ENCODE peak calls at places on chromosomes 7 and 10, in six cellular contexts. One of them, this sample, is unnamed.
A peak's percentile ranks its signal among the peaks of the same experiment; 100 is the strongest.

GRCh38 chr10:54081950-54082349 is 719.1 kb downstream of the PCDH15 start:
- DNase-seq in stomach: no peak
- DNase-seq in brain microvascular endothelial cell: no peak
- DNase-seq in pancreas: no peak
- DNase-seq in tibial nerve: no peak
- DNase-seq in A673: no peak
- DNase-seq in this sample: no peak

GRCh38 chr10:124106241-124106905 is 13.0 kb upstream of the CHST15 start:
- DNase-seq in brain microvascular endothelial cell: peak; percentile 81
- DNase-seq in stomach: peak; percentile 77
- DNase-seq in pancreas: peak; percentile 80
- DNase-seq in tibial nerve: peak; percentile 63
- DNase-seq in A673: no peak
- DNase-seq in this sample: peak; percentile 89

GRCh38 chr7:73560035-73560835 is 2.7 kb upstream of the BCL7B start:
- DNase-seq in tibial nerve: no peak
- DNase-seq in A673: no peak
- DNase-seq in pancreas: no peak
- DNase-seq in brain microvascular endothelial cell: peak; percentile 87
- DNase-seq in stomach: no peak
- DNase-seq in this sample: no peak

GRCh38 chr7:150871601-150872000 is 19.3 kb downstream of the AOC1 start:
- DNase-seq in stomach: no peak
- DNase-seq in brain microvascular endothelial cell: no peak
- DNase-seq in pancreas: no peak
- DNase-seq in tibial nerve: no peak
- DNase-seq in A673: no peak
- DNase-seq in this sample: no peak

GRCh38 chr10:131169146-131169545 is 142.4 kb downstream of the TCERG1L start:
- DNase-seq in brain microvascular endothelial cell: no peak
- DNase-seq in tibial nerve: no peak
- DNase-seq in stomach: peak; percentile 11
- DNase-seq in pancreas: peak; percentile 6
- DNase-seq in A673: no peak
- DNase-seq in this sample: no peak

GRCh38 chr7:41886906-41887311 is 184.0 kb upstream of the INHBA start:
- DNase-seq in brain microvascular endothelial cell: peak; percentile 96
- DNase-seq in stomach: peak; percentile 28
- DNase-seq in pancreas: no peak
- DNase-seq in A673: peak; percentile 73
- DNase-seq in tibial nerve: peak; percentile 43
- DNase-seq in this sample: peak; percentile 66

GRCh38 chr10:57351076-57351475 is 916.6 kb downstream of the IPMK start:
- DNase-seq in brain microvascular endothelial cell: no peak
- DNase-seq in tibial nerve: no peak
- DNase-seq in pancreas: no peak
- DNase-seq in stomach: no peak
- DNase-seq in A673: no peak
- DNase-seq in this sample: no peak

GRCh38 chr10:4450981-4451501 is 375.0 kb upstream of the AKR1E2 start:
- DNase-seq in pancreas: no peak
- DNase-seq in A673: peak; percentile 41
- DNase-seq in brain microvascular endothelial cell: no peak
- DNase-seq in tibial nerve: no peak
- DNase-seq in stomach: no peak
- DNase-seq in this sample: no peak

GRCh38 chr10:130010653-130011052 is 46.6 kb upstream of the EBF3 start:
- DNase-seq in pancreas: no peak
- DNase-seq in tibial nerve: no peak
- DNase-seq in A673: no peak
- DNase-seq in brain microvascular endothelial cell: no peak
- DNase-seq in stomach: no peak
- DNase-seq in this sample: no peak

GRCh38 chr7:131164900-131165254 is 162.8 kb upstream of the MKLN1 start:
- DNase-seq in brain microvascular endothelial cell: no peak
- DNase-seq in tibial nerve: no peak
- DNase-seq in stomach: no peak
- DNase-seq in pancreas: no peak
- DNase-seq in A673: no peak
- DNase-seq in this sample: no peak

GRCh38 chr7:100483728-100484635 is at the start of gene NYAP1:
- DNase-seq in A673: peak; percentile 73
- DNase-seq in stomach: peak; percentile 53
- DNase-seq in brain microvascular endothelial cell: no peak
- DNase-seq in pancreas: peak; percentile 76
- DNase-seq in tibial nerve: no peak
- DNase-seq in this sample: peak; percentile 79

GRCh38 chr7:70134029-70134445 is 535.8 kb downstream of the AUTS2 start:
- DNase-seq in pancreas: no peak
- DNase-seq in tibial nerve: no peak
- DNase-seq in A673: peak; percentile 24
- DNase-seq in brain microvascular endothelial cell: no peak
- DNase-seq in stomach: no peak
- DNase-seq in this sample: no peak

GRCh38 chr10:20614911-20615310 is 282.2 kb downstream of the NEBL start:
- DNase-seq in A673: no peak
- DNase-seq in tibial nerve: no peak
- DNase-seq in brain microvascular endothelial cell: no peak
- DNase-seq in pancreas: no peak
- DNase-seq in stomach: no peak
- DNase-seq in this sample: no peak

GRCh38 chr10:127195041-127195506 is 1.3 kb downstream of the INSYN2A start:
- DNase-seq in brain microvascular endothelial cell: no peak
- DNase-seq in stomach: no peak
- DNase-seq in pancreas: no peak
- DNase-seq in tibial nerve: no peak
- DNase-seq in A673: no peak
- DNase-seq in this sample: no peak

GRCh38 chr7:23055582-23056178 is 41.8 kb upstream of the HYCC1 start:
- DNase-seq in tibial nerve: no peak
- DNase-seq in brain microvascular endothelial cell: peak; percentile 73
- DNase-seq in A673: peak; percentile 69
- DNase-seq in stomach: peak; percentile 31
- DNase-seq in pancreas: no peak
- DNase-seq in this sample: no peak

GRCh38 chr10:104445359-104445758 is 91.7 kb downstream of the CFAP58 start:
- DNase-seq in stomach: no peak
- DNase-seq in tibial nerve: no peak
- DNase-seq in A673: peak; percentile 27
- DNase-seq in brain microvascular endothelial cell: peak; percentile 81
- DNase-seq in pancreas: no peak
- DNase-seq in this sample: no peak

GRCh38 chr7:121480566-121481335 is 84.6 kb upstream of the FAM3C start:
- DNase-seq in stomach: no peak
- DNase-seq in tibial nerve: no peak
- DNase-seq in brain microvascular endothelial cell: no peak
- DNase-seq in A673: no peak
- DNase-seq in pancreas: no peak
- DNase-seq in this sample: no peak

GRCh38 chr10:83222300-83222699 is 917.0 kb upstream of the GHITM start:
- DNase-seq in tibial nerve: no peak
- DNase-seq in A673: no peak
- DNase-seq in brain microvascular endothelial cell: no peak
- DNase-seq in pancreas: no peak
- DNase-seq in stomach: no peak
- DNase-seq in this sample: no peak

GRCh38 chr10:62610649-62611229 is 193.8 kb upstream of the ADO start:
- DNase-seq in pancreas: no peak
- DNase-seq in tibial nerve: no peak
- DNase-seq in A673: peak; percentile 87
- DNase-seq in brain microvascular endothelial cell: peak; percentile 32
- DNase-seq in stomach: peak; percentile 54
- DNase-seq in this sample: no peak

GRCh38 chr7:111082351-111082750 is 8.6 kb upstream of the LRRN3 start:
- DNase-seq in brain microvascular endothelial cell: peak; percentile 74
- DNase-seq in tibial nerve: no peak
- DNase-seq in A673: no peak
- DNase-seq in stomach: no peak
- DNase-seq in pancreas: no peak
- DNase-seq in this sample: no peak

GRCh38 chr10:104121485-104122272 is at the start of gene SFR1:
- DNase-seq in brain microvascular endothelial cell: peak; percentile 98
- DNase-seq in pancreas: peak; percentile 98
- DNase-seq in stomach: peak; percentile 100
- DNase-seq in A673: peak; percentile 99
- DNase-seq in tibial nerve: peak; percentile 96
- DNase-seq in this sample: peak; percentile 98

GRCh38 chr7:108461855-108462254 is 5.6 kb upstream of the NRCAM start:
- DNase-seq in A673: no peak
- DNase-seq in tibial nerve: no peak
- DNase-seq in pancreas: no peak
- DNase-seq in brain microvascular endothelial cell: no peak
- DNase-seq in stomach: no peak
- DNase-seq in this sample: no peak

GRCh38 chr10:84715911-84716310 is 387.5 kb downstream of the CCSER2 start:
- DNase-seq in A673: peak; percentile 73
- DNase-seq in pancreas: no peak
- DNase-seq in tibial nerve: no peak
- DNase-seq in stomach: no peak
- DNase-seq in brain microvascular endothelial cell: peak; percentile 40
- DNase-seq in this sample: no peak

GRCh38 chr10:79390551-79391229 is 43.4 kb downstream of the PPIF start:
- DNase-seq in stomach: peak; percentile 21
- DNase-seq in tibial nerve: no peak
- DNase-seq in brain microvascular endothelial cell: no peak
- DNase-seq in pancreas: peak; percentile 54
- DNase-seq in A673: no peak
- DNase-seq in this sample: peak; percentile 63

GRCh38 chr10:86085136-86085535 is 281.5 kb downstream of the GRID1 start:
- DNase-seq in pancreas: no peak
- DNase-seq in tibial nerve: no peak
- DNase-seq in brain microvascular endothelial cell: no peak
- DNase-seq in A673: no peak
- DNase-seq in stomach: peak; percentile 24
- DNase-seq in this sample: no peak

GRCh38 chr10:73641272-73642060 is at the start of gene MYOZ1:
- DNase-seq in A673: no peak
- DNase-seq in brain microvascular endothelial cell: no peak
- DNase-seq in pancreas: no peak
- DNase-seq in stomach: no peak
- DNase-seq in tibial nerve: no peak
- DNase-seq in this sample: no peak

GRCh38 chr10:3780056-3780765 is 4.8 kb downstream of the KLF6 start:
- DNase-seq in stomach: no peak
- DNase-seq in A673: no peak
- DNase-seq in tibial nerve: no peak
- DNase-seq in pancreas: no peak
- DNase-seq in brain microvascular endothelial cell: peak; percentile 63
- DNase-seq in this sample: no peak

DNA sequence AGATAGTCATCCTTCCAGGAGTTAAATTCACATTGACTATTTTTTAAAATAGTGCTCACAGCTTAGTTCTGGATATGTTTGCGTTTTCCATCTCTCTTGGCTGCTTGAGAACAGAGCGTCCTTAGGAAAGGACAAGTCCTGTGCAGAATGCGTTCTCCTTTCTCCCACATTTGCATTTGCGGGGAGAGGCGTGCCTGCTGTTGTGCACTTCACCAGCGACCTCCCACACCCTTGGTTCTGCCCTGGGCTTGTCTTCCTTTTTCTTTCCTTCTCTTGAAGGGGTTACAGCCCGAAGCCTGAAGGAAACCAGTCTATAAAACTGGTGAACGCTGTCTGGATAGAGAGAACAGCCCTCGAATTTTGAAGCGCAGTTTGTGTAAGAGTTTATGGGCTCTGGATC is 367.1 kb downstream of the DPP6 start:
- DNase-seq in stomach: no peak
- DNase-seq in A673: no peak
- DNase-seq in tibial nerve: no peak
- DNase-seq in pancreas: no peak
- DNase-seq in brain microvascular endothelial cell: no peak
- DNase-seq in this sample: no peak
- H3K27me3 ChIP-seq in stomach: no peaks in the 10 kb centered on the region
- H3K27me3 ChIP-seq in A673: no peaks in the 10 kb centered on the region
- H3K27me3 ChIP-seq in tibial nerve: no peaks in the 10 kb centered on the region
- H3K27me3 ChIP-seq in pancreas: no peaks in the 10 kb centered on the region
- H3K27me3 ChIP-seq in brain microvascular endothelial cell: no peaks in the 10 kb centered on the region
- H3K27me3 ChIP-seq in this sample: no peaks in the 10 kb centered on the region

GRCh38 chr7:16939161-16939560 is 57.4 kb upstream of the AGR3 start:
- DNase-seq in A673: no peak
- DNase-seq in stomach: no peak
- DNase-seq in tibial nerve: no peak
- DNase-seq in pancreas: no peak
- DNase-seq in brain microvascular endothelial cell: no peak
- DNase-seq in this sample: no peak

GRCh38 chr7:16936626-16937422 is 55.0 kb upstream of the AGR3 start:
- DNase-seq in pancreas: no peak
- DNase-seq in brain microvascular endothelial cell: no peak
- DNase-seq in tibial nerve: no peak
- DNase-seq in stomach: no peak
- DNase-seq in A673: no peak
- DNase-seq in this sample: no peak

GRCh38 chr7:16942929-16943509 is 61.2 kb upstream of the AGR3 start:
- DNase-seq in brain microvascular endothelial cell: no peak
- DNase-seq in stomach: no peak
- DNase-seq in pancreas: no peak
- DNase-seq in tibial nerve: no peak
- DNase-seq in A673: no peak
- DNase-seq in this sample: no peak

GRCh38 chr7:16945372-16945771 is 63.6 kb upstream of the AGR3 start:
- DNase-seq in brain microvascular endothelial cell: no peak
- DNase-seq in stomach: no peak
- DNase-seq in tibial nerve: no peak
- DNase-seq in A673: no peak
- DNase-seq in pancreas: no peak
- DNase-seq in this sample: no peak

GRCh38 chr7:16940777-16941176 is 59.0 kb upstream of the AGR3 start:
- DNase-seq in brain microvascular endothelial cell: no peak
- DNase-seq in A673: peak; percentile 34
- DNase-seq in stomach: no peak
- DNase-seq in tibial nerve: no peak
- DNase-seq in pancreas: no peak
- DNase-seq in this sample: no peak
- H3K36me3 ChIP-seq in brain microvascular endothelial cell: no peaks in the 10 kb centered on the region
- H3K36me3 ChIP-seq in A673: no peaks in the 10 kb centered on the region
- H3K36me3 ChIP-seq in stomach: no peaks in the 10 kb centered on the region
- H3K36me3 ChIP-seq in tibial nerve: no peaks in the 10 kb centered on the region
- H3K36me3 ChIP-seq in pancreas: no peaks in the 10 kb centered on the region
- H3K36me3 ChIP-seq in this sample: no peaks in the 10 kb centered on the region

GRCh38 chr7:24227603-24228359 is 56.2 kb upstream of the NPY start:
- DNase-seq in stomach: no peak
- DNase-seq in brain microvascular endothelial cell: no peak
- DNase-seq in tibial nerve: no peak
- DNase-seq in A673: no peak
- DNase-seq in pancreas: no peak
- DNase-seq in this sample: no peak
- TF ChIP-seq CTCF in stomach: no peak
- TF ChIP-seq CTCF in brain microvascular endothelial cell: no peak
- TF ChIP-seq CTCF in tibial nerve: no peak
- TF ChIP-seq CTCF in A673: no peak
- TF ChIP-seq CTCF in pancreas: no peak
- TF ChIP-seq CTCF in this sample: no peak

DNA sequence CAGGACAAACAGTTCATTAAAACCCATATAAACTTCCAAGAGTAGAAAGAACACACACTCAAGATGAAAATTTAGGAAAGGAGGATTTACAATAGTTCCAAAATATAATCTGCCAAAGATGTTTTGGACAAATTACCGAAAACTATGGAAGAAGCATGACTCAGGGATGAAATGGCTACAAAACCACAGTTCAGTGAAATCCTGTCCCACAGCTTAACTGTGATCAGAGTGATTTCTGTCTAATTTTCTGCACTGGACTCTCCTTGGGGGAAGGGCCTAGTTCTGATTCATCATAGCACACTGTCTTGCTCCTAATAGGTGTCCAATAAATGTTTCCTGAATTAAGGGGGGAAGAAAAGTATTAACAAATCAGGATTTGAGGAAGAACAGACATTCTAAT is 82.2 kb downstream of the HIPK2 start:
- DNase-seq in tibial nerve: no peak
- DNase-seq in A673: no peak
- DNase-seq in stomach: no peak
- DNase-seq in brain microvascular endothelial cell: no peak
- DNase-seq in pancreas: no peak
- DNase-seq in this sample: no peak
- H3K27me3 ChIP-seq in tibial nerve: no peaks in the 10 kb centered on the region
- H3K27me3 ChIP-seq in A673: no peaks in the 10 kb centered on the region
- H3K27me3 ChIP-seq in stomach: no peaks in the 10 kb centered on the region
- H3K27me3 ChIP-seq in brain microvascular endothelial cell: no peaks in the 10 kb centered on the region
- H3K27me3 ChIP-seq in pancreas: no peaks in the 10 kb centered on the region
- H3K27me3 ChIP-seq in this sample: no peaks in the 10 kb centered on the region

This sample was measured in uterus.